ENCODE peak calls at places on chromosome 12, in four cellular contexts. One of them, this sample, is unnamed.

GRCh38 chr12:99154264-99154982 is 493.1 kb upstream of the GARIN6 start:
- DNase-seq in caudate nucleus: peak; percentile 50
- DNase-seq in BE2C: no peak
- DNase-seq in astrocyte: peak; percentile 82
- DNase-seq in this sample: no peak

GRCh38 chr12:89494411-89495231 is 30.0 kb downstream of the GALNT4 start:
- DNase-seq in caudate nucleus: peak; percentile 5
- DNase-seq in BE2C: no peak
- DNase-seq in astrocyte: peak; percentile 39
- DNase-seq in this sample: no peak

GRCh38 chr12:125773033-125773432 is 707.8 kb downstream of the AACS start:
- DNase-seq in astrocyte: no peak
- DNase-seq in BE2C: peak; percentile 38
- DNase-seq in caudate nucleus: no peak
- DNase-seq in this sample: no peak

GRCh38 chr12:81329088-81329487 is 251.2 kb downstream of the ACSS3 start:
- DNase-seq in astrocyte: peak; percentile 2
- DNase-seq in caudate nucleus: no peak
- DNase-seq in BE2C: peak; percentile 24
- DNase-seq in this sample: no peak

GRCh38 chr12:5185435-5186069 is 141.9 kb downstream of the KCNA5 start:
- DNase-seq in astrocyte: no peak
- DNase-seq in BE2C: no peak
- DNase-seq in caudate nucleus: no peak
- DNase-seq in this sample: no peak

GRCh38 chr12:65996146-65996545 is 134.4 kb downstream of the LLPH start:
- DNase-seq in caudate nucleus: no peak
- DNase-seq in BE2C: no peak
- DNase-seq in astrocyte: no peak
- DNase-seq in this sample: no peak

GRCh38 chr12:120960657-120961056 is 17.7 kb upstream of the HNF1A start:
- DNase-seq in BE2C: no peak
- DNase-seq in astrocyte: no peak
- DNase-seq in caudate nucleus: no peak
- DNase-seq in this sample: no peak

GRCh38 chr12:107219301-107219700 is 126.0 kb upstream of the CRY1 start:
- DNase-seq in BE2C: no peak
- DNase-seq in caudate nucleus: no peak
- DNase-seq in astrocyte: no peak
- DNase-seq in this sample: no peak

GRCh38 chr12:79408665-79409064 is 282.1 kb downstream of the PAWR start:
- DNase-seq in caudate nucleus: no peak
- DNase-seq in BE2C: no peak
- DNase-seq in astrocyte: no peak
- DNase-seq in this sample: no peak

GRCh38 chr12:20474443-20474842 is 106.1 kb downstream of the PDE3A start:
- DNase-seq in BE2C: no peak
- DNase-seq in astrocyte: peak; percentile 61
- DNase-seq in caudate nucleus: no peak
- DNase-seq in this sample: no peak

GRCh38 chr12:121578230-121579189 is 2.3 kb downstream of the KDM2B start:
- DNase-seq in astrocyte: no peak
- DNase-seq in caudate nucleus: no peak
- DNase-seq in BE2C: no peak
- DNase-seq in this sample: no peak

GRCh38 chr12:29844667-29845066 is 60.9 kb upstream of the TMTC1 start:
- DNase-seq in astrocyte: no peak
- DNase-seq in BE2C: no peak
- DNase-seq in caudate nucleus: no peak
- DNase-seq in this sample: no peak

GRCh38 chr12:52231305-52232232 is 1.5 kb upstream of the KRT7 start:
- DNase-seq in astrocyte: no peak
- DNase-seq in BE2C: no peak
- DNase-seq in caudate nucleus: no peak
- DNase-seq in this sample: no peak

GRCh38 chr12:113119980-113120669 is 15.4 kb downstream of the RASAL1 start:
- DNase-seq in astrocyte: no peak
- DNase-seq in BE2C: no peak
- DNase-seq in caudate nucleus: peak; percentile 40
- DNase-seq in this sample: no peak

GRCh38 chr12:89243786-89244185 is 108.5 kb downstream of the DUSP6 start:
- DNase-seq in caudate nucleus: no peak
- DNase-seq in BE2C: no peak
- DNase-seq in astrocyte: no peak
- DNase-seq in this sample: no peak

GRCh38 chr12:24853588-24853987 is 95.3 kb downstream of the BCAT1 start:
- DNase-seq in caudate nucleus: no peak
- DNase-seq in BE2C: no peak
- DNase-seq in astrocyte: peak; percentile 85
- DNase-seq in this sample: no peak

GRCh38 chr12:57138526-57139272 is 8.7 kb downstream of the LRP1-AS start:
- DNase-seq in astrocyte: no peak
- DNase-seq in caudate nucleus: no peak
- DNase-seq in BE2C: no peak
- DNase-seq in this sample: no peak

GRCh38 chr12:115267891-115268290 is 583.9 kb upstream of the TBX3 start:
- DNase-seq in caudate nucleus: no peak
- DNase-seq in astrocyte: no peak
- DNase-seq in BE2C: no peak
- DNase-seq in this sample: no peak

GRCh38 chr12:86241600-86241999 is 14.6 kb downstream of the MGAT4C start:
- DNase-seq in BE2C: no peak
- DNase-seq in astrocyte: no peak
- DNase-seq in caudate nucleus: no peak
- DNase-seq in this sample: no peak

GRCh38 chr12:91777268-91777997 is 368.2 kb downstream of the BTG1 start:
- DNase-seq in astrocyte: peak; percentile 37
- DNase-seq in caudate nucleus: no peak
- DNase-seq in BE2C: no peak
- DNase-seq in this sample: no peak

GRCh38 chr12:64737539-64737938 is 21.7 kb downstream of the GNS start:
- DNase-seq in caudate nucleus: no peak
- DNase-seq in astrocyte: no peak
- DNase-seq in BE2C: no peak
- DNase-seq in this sample: no peak

GRCh38 chr12:52186135-52186840 is 5.5 kb downstream of the KRT80 start:
- DNase-seq in astrocyte: peak; percentile 89
- DNase-seq in caudate nucleus: no peak
- DNase-seq in BE2C: no peak
- DNase-seq in this sample: no peak

GRCh38 chr12:53098982-53099651 is 1.6 kb downstream of the IGFBP6 start:
- DNase-seq in caudate nucleus: peak; percentile 37
- DNase-seq in astrocyte: peak; percentile 93
- DNase-seq in BE2C: peak; percentile 86
- DNase-seq in this sample: peak; percentile 42

GRCh38 chr12:43238281-43238680 is 313.7 kb downstream of the ADAMTS20 start:
- DNase-seq in BE2C: no peak
- DNase-seq in caudate nucleus: no peak
- DNase-seq in astrocyte: peak; percentile 46
- DNase-seq in this sample: no peak

GRCh38 chr12:29207120-29207519 is 58.0 kb downstream of the FAR2 start:
- DNase-seq in BE2C: no peak
- DNase-seq in caudate nucleus: no peak
- DNase-seq in astrocyte: peak; percentile 13
- DNase-seq in this sample: no peak

GRCh38 chr12:132102297-132102696 is 41.8 kb downstream of the DDX51 start:
- DNase-seq in BE2C: no peak
- DNase-seq in astrocyte: no peak
- DNase-seq in caudate nucleus: no peak
- DNase-seq in this sample: no peak

GRCh38 chr12:66929121-66929520 is 250.2 kb upstream of the GRIP1 start:
- DNase-seq in astrocyte: no peak
- DNase-seq in BE2C: no peak
- DNase-seq in caudate nucleus: no peak
- DNase-seq in this sample: no peak

GRCh38 chr12:57240069-57240921 is 10.7 kb downstream of the STAC3 start:
- DNase-seq in BE2C: peak; percentile 59
- DNase-seq in astrocyte: no peak
- DNase-seq in caudate nucleus: peak; percentile 60
- DNase-seq in this sample: peak; percentile 9

GRCh38 chr12:56931474-56931978 is 2.7 kb downstream of the SDR9C7 start:
- DNase-seq in astrocyte: peak; percentile 33
- DNase-seq in BE2C: peak; percentile 69
- DNase-seq in caudate nucleus: no peak
- DNase-seq in this sample: no peak

GRCh38 chr12:68222336-68222735 is 3.3 kb downstream of the IL26 start:
- DNase-seq in astrocyte: no peak
- DNase-seq in caudate nucleus: no peak
- DNase-seq in BE2C: peak; percentile 30
- DNase-seq in this sample: no peak

GRCh38 chr12:95994476-95994875 is 1.7 kb downstream of the HAL start:
- DNase-seq in caudate nucleus: no peak
- DNase-seq in BE2C: no peak
- DNase-seq in astrocyte: no peak
- DNase-seq in this sample: no peak

GRCh38 chr12:47822863-47823262 is 3.2 kb upstream of the HDAC7 start:
- DNase-seq in astrocyte: no peak
- DNase-seq in BE2C: no peak
- DNase-seq in caudate nucleus: no peak
- DNase-seq in this sample: no peak

GRCh38 chr12:125013816-125014442 is 20.5 kb downstream of the BRI3BP start:
- DNase-seq in BE2C: no peak
- DNase-seq in caudate nucleus: no peak
- DNase-seq in astrocyte: no peak
- DNase-seq in this sample: no peak

GRCh38 chr12:54561164-54561563 is 11.8 kb downstream of the PDE1B start:
- DNase-seq in caudate nucleus: no peak
- DNase-seq in astrocyte: no peak
- DNase-seq in BE2C: no peak
- DNase-seq in this sample: peak; percentile 47

GRCh38 chr12:43884683-43885410 is 49.0 kb downstream of the TMEM117 start:
- DNase-seq in caudate nucleus: no peak
- DNase-seq in BE2C: no peak
- DNase-seq in astrocyte: no peak
- DNase-seq in this sample: peak; percentile 8

GRCh38 chr12:84411031-84411430 is 501.6 kb downstream of the SLC6A15 start:
- DNase-seq in astrocyte: no peak
- DNase-seq in caudate nucleus: no peak
- DNase-seq in BE2C: peak; percentile 46
- DNase-seq in this sample: no peak

GRCh38 chr12:25269701-25270100 is 19.0 kb upstream of the KRAS start:
- DNase-seq in BE2C: no peak
- DNase-seq in astrocyte: no peak
- DNase-seq in caudate nucleus: no peak
- DNase-seq in this sample: no peak

This sample was measured in C1 segment of cervical spinal cord.